ENCODE peak calls at places on chromosome 21, in five cellular contexts. Y, V, H, T and R are unnamed samples.

GRCh38 chr21:38913120-38913975 is 107.6 kb downstream of the ETS2 start:
- DNase-seq in V (peak), H (peak), Y (no peak), T (no peak), R (peak)

GRCh38 chr21:17688912-17689874 is 76.5 kb upstream of the BTG3 start:
- DNase-seq in V (peak), H (peak), Y (peak), T (peak), R (no peak)

GRCh38 chr21:36159356-36159921 is 2.8 kb downstream of the DOP1B start:
- DNase-seq in Y (no peak), T (no peak), V (no peak), H (no peak), R (no peak)

GRCh38 chr21:21366277-21366676 is 368.1 kb downstream of the NCAM2 start:
- DNase-seq in V (no peak), Y (no peak), H (no peak), T (no peak), R (no peak)

GRCh38 chr21:41754481-41754891 is 12.4 kb downstream of the RIPK4 start:
- DNase-seq in V (no peak), T (no peak), Y (no peak), H (no peak), R (no peak)

GRCh38 chr21:38272215-38272614 is 15.4 kb downstream of the KCNJ15 start:
- DNase-seq in V (no peak), H (no peak), T (no peak), Y (no peak), R (no peak)

GRCh38 chr21:45415188-45415942 is 10.4 kb downstream of the COL18A1 start:
- DNase-seq in Y (no peak), T (no peak), H (no peak), V (no peak), R (no peak)

GRCh38 chr21:34915364-34915834 is 133.7 kb downstream of the RUNX1 start:
- DNase-seq in T (no peak), V (no peak), H (no peak), Y (no peak), R (no peak)

GRCh38 chr21:44300262-44300959 is 558 bp downstream of the PFKL start:
- DNase-seq in Y (peak), V (peak), T (peak), H (peak), R (peak)